ENCODE peak calls at places on chromosomes 6 and 20, in four cellular contexts. S is activated T-helper 9 cell treated with anti-CD3 and anti-CD28 coated beads, Interleukin-2, amount 50 U/mL, for 16 hours; J is AG20443; B is endothelial cell of umbilical vein. G is an unnamed sample.

GRCh38 chr20:50540620-50541605 is 30.7 kb downstream of the PTPN1 start:
- DNase-seq in S (no peak), B (peak; percentile 94), J (peak; percentile 46), G (peak; percentile 91)

GRCh38 chr20:35172434-35172806 is 548 bp downstream of the PROCR start:
- DNase-seq in S (no peak), J (no peak), B (no peak), G (no peak)

GRCh38 chr6:63573899-63574553 is 1.7 kb downstream of the LOC128125822 start:
- DNase-seq in B (peak; percentile 77), J (peak; percentile 46), S (peak; percentile 20), G (peak; percentile 64)

GRCh38 chr20:42749548-42749947 is 440.2 kb downstream of the PTPRT start:
- DNase-seq in J (no peak), S (no peak), B (no peak), G (no peak)

GRCh38 chr20:4830696-4831095 is 109.0 kb downstream of the PRND start:
- DNase-seq in S (no peak), J (no peak), B (peak; percentile 86), G (no peak)

GRCh38 chr6:44237021-44237812 is 9.7 kb upstream of the HSP90AB1 start:
- DNase-seq in S (peak; percentile 44), B (peak; percentile 98), J (peak; percentile 94), G (peak; percentile 94)

GRCh38 chr20:48567145-48567544 is 260.7 kb downstream of the PREX1 start:
- DNase-seq in B (no peak), J (no peak), S (no peak), G (no peak)

GRCh38 chr6:159178847-159179246 is 9.6 kb downstream of the FNDC1 start:
- DNase-seq in S (no peak), B (no peak), J (no peak), G (no peak)

GRCh38 chr20:43726811-43727338 is at the start of gene GTSF1L:
- DNase-seq in B (peak; percentile 45), S (no peak), J (no peak), G (no peak)

GRCh38 chr6:167396068-167396658 is 71.3 kb downstream of the TTLL2 start:
- DNase-seq in S (no peak), J (no peak), B (no peak), G (no peak)